ENCODE peak calls at places on chromosomes 1 and 21, in ten cellular contexts. S is HepG2, T is IMR-90, B is K562, W is esophagus muscularis mucosa, X is GM12891, Y is adrenal gland, M is lower leg skin, C is ovary, D is NB4. L is an unnamed sample.

GRCh38 chr1:19621274-19621950 is 22.7 kb upstream of the NBL1 start:
- DNase-seq in S (no peak), W (no peak), Y (peak), X (no peak), M (peak), B (no peak), C (no peak), D (no peak), T (no peak), L (no peak)

GRCh38 chr1:37930246-37931142 is 16.4 kb downstream of the INPP5B start:
- DNase-seq in W (no peak), B (peak), C (no peak), D (peak), S (peak), Y (no peak), T (peak), X (no peak), M (no peak), L (no peak)

GRCh38 chr1:247407180-247407616 is 8.8 kb upstream of the NLRP3 start:
- DNase-seq in T (no peak), X (peak), C (no peak), Y (peak), W (no peak), D (peak), B (no peak), M (no peak), S (no peak), L (no peak)

GRCh38 chr1:184060316-184060715 is 8.8 kb downstream of the TSEN15 start:
- DNase-seq in X (no peak), B (no peak), D (no peak), C (no peak), W (no peak), M (no peak), T (peak), Y (no peak), S (no peak), L (no peak)

GRCh38 chr1:27979151-27979858 is 19.5 kb downstream of the XKR8 start:
- DNase-seq in D (peak), S (no peak), Y (no peak), T (peak), W (no peak), B (peak), X (no peak), C (no peak), M (no peak), L (no peak)

GRCh38 chr1:205259361-205259832 is 31.7 kb downstream of the TMCC2 start:
- DNase-seq in W (no peak), S (no peak), T (peak), C (no peak), Y (peak), X (no peak), D (peak), M (no peak), B (no peak), L (no peak)

GRCh38 chr1:44688760-44689446 is 14.4 kb downstream of the ARMH1 start:
- DNase-seq in S (no peak), X (no peak), B (no peak), C (peak), D (no peak), M (peak), Y (peak), W (no peak), T (no peak), L (no peak)

GRCh38 chr1:230125633-230126528 is 58.8 kb downstream of the GALNT2 start:
- DNase-seq in D (no peak), Y (no peak), S (no peak), W (no peak), M (no peak), C (no peak), X (no peak), T (peak), B (no peak), L (no peak)

GRCh38 chr1:52355847-52356505 is 10.0 kb downstream of the CC2D1B start:
- DNase-seq in W (no peak), X (no peak), C (no peak), B (no peak), T (no peak), Y (no peak), M (peak), S (no peak), D (no peak), L (no peak)

GRCh38 chr1:39995973-39996393 is 41.0 kb downstream of the MFSD2A start:
- DNase-seq in W (no peak), T (no peak), D (no peak), C (no peak), X (peak), M (no peak), Y (no peak), S (no peak), B (no peak), L (no peak)

GRCh38 chr1:185636848-185637247 is 97.3 kb upstream of the HMCN1 start:
- DNase-seq in W (no peak), S (no peak), D (no peak), B (no peak), M (no peak), C (no peak), T (no peak), X (peak), Y (no peak), L (no peak)

DNA sequence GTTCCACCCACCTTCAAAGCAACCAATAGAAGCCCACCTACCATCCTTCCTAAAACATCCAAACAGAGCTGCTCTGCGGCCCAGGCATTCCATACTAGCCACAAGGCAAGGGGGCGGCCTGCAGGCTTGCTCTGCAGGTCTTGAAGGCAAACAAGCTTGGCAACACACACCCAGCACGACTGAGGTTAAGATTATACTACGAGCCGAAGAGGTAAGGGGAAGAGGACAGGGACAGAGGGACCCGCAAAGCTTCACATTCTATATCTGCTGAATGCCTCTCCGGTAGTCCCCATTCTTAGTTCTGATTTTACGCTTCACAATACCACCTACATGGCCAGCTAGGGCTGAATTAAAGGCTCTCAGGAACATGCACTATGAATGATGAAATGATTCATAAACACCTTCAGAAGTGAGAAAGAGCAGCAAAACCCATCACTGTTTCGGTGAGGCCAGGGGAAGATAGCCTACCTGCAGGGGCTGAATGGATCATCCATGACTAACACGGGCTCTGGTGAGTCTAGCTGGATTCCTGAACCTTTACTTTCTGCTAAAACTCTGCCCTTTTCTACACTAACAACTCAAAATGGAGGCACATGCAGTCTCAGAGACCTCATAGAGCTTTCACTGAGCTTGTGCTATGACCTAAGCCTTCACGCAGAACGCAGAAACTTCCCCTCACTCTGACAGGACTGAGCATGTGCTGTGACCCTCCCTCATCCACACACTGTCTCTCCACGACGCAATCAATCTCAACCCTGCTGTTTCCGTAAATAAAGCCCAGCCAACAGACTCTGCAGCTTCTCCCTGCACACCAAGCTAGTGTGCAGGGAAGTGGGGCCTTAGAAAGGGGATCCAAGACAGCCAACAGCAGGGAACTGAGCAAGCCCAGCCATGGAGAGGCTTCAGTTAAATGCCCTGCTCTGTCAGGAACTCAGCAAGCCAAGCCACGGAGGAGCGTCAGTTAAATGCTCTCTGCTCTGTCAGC is 207.7 kb downstream of the SLC45A1 start:
- DNase-seq in D (peak), B (peak), C (peak), M (peak), S (peak), X (no peak), W (peak), T (peak), Y (peak), L (peak)
- TF ChIP-seq POLR2A in D (peak), B (no peak), C (peak), M (no peak), S (no peak), X (no peak), W (no peak), T (peak), Y (no peak), L (peak)

DNA sequence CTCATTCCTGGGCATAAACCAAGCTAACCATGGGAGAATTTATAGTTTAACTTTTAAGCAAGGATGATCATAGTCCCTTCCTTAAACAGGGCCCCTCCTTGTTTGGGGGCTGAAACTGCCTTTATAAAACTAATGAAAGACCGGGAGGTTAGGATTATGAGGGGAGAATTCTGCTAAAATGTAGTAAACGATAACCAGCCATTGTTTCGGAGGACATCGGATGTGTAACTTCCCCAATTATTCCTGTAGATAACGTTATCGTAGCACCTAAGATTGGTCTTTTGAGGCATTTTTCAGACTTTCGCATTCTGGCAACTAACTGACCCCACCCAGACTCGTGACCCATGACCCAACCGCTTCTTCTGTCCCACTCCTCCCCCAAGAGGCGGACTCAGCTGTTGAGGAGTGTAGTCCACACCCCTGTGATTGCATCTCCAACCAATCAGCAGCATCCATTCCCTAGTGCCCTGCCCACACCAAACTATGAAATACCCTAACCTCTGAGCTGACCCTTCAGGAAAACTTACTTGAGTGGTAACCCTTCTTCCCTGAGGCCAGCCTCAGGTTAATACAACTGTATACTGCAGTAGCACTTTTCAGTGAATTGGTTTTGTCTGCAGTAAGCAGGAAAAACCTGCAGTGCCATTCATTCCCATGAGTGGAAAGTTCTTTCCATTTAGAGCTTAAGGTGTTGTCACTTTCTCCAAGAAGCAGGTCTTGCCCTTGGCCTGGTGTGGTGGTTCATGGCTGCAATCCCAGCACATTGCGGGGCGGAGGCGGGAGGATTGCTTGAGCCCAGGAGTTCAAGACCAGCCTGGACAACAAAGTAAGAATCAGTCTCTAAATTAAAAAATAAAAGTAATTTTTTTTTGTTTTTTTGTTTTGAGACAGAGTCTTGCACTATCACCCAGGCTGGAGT is 823 bp upstream of the SYF2 start:
- DNase-seq in W (peak), C (peak), M (peak), S (peak), D (peak), T (peak), X (peak), B (peak), Y (peak), L (peak)
- TF ChIP-seq POLR2A in W (no peak), C (no peak), M (no peak), S (no peak), D (peak), T (no peak), X (no peak), B (peak), Y (no peak), L (no peak)

GRCh38 chr21:44464351-44464750 is 9.0 kb downstream of the LRRC3 start:
- DNase-seq in M (no peak), S (no peak), X (no peak), Y (no peak), D (no peak), C (no peak), T (no peak), B (no peak), W (no peak), L (no peak)
- TF ChIP-seq POLR2A in M (no peak), S (no peak), X (no peak), Y (no peak), D (no peak), C (no peak), T (no peak), B (no peak), W (no peak), L (no peak)

DNA sequence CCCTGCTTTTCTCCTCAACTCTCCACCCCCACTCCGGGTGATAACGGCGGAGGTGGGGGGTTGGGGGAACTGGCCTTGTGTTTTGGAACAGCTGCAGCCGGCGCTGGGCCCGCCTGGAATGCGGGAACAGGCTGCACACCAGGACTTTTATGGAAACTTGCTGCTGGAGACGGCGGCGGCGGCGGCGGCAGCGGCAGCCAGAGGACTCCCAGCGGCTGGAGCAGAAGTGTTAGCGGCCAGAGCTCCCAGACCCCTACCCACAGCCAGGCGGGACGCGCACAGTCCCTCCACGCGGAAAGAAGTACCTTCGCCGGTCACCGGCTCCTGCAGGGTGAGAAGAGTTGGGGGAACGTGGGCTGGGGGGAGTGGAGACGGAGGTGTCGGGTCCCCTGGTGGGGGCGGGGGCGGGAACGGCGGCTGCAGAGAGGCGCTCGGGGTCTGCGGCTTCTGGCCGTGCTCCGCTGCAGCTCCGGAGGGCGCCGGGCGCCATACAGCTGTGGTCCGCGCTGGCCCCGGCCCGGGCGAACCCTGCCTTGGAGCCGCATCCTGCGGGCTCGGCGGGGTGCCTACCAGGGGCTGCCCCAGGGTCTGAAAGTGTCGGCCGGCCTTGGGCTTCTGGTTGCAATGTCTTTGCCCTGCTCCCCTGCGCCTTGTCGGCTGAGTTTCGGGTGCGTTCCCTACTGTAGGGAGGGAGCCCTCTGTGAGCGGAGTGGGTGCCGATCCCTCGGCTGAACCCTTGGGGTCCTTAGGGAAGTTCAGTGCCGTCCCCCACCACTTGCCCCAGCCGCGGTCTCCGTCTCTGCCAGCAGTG is at the start of gene NEXN:
- DNase-seq in C (peak), D (peak), T (peak), M (peak), B (peak), Y (peak), W (peak), X (peak), S (peak), L (peak)
- TF ChIP-seq POLR2A in C (no peak), D (no peak), T (no peak), M (no peak), B (no peak), Y (peak), W (peak), X (no peak), S (peak), L (no peak)

GRCh38 chr1:179025975-179026812 is 500 bp downstream of the FAM20B start:
- DNase-seq in W (no peak), D (peak), T (no peak), C (peak), X (peak), Y (peak), M (peak), B (peak), S (peak), L (peak)
- TF ChIP-seq POLR2A in W (peak), D (peak), T (peak), C (no peak), X (no peak), Y (no peak), M (no peak), B (peak), S (peak), L (peak)

DNA sequence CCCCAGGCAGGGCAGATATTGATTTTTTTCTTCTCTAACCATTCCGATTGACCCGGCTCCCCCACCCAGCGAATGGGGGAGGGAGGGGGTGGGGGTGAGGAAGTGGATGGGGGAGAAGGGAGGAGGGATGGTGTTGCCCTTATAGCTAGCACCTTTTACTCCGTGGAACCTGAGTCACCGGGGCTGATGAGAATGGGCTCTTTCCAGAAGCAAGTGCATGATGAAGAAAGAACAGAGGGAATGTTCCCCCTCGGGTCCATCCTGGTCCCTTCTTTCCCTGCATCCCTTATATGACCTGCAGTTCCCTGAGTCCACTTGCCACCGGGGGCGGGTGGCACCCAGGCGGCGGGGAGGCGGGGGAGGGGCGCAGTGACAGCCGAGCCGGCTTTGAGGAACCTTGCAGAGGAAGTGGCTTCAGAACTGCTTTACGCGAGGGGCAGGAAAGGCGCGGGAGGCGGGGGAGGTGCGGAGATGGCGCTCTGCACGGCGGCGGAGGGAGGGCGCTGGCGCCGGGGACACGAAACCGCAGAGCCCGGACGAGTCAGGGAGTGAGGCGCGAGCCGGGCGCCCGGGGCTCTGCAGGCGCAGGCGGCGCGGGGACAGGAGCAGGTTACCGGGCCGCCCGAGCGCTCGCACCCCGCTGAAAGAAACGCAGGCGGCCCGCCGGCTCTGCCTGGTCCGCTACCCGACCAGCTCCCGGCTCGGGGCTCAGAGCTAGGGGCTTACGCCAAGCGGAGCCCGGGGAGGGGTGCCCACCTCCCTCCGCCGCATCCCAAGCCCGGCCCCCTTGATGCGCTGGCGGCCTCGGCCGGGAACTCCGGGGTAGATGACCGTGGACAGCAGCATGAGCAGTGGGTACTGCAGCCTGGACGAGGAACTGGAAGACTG is 49.7 kb downstream of the RASSF5 start:
- DNase-seq in M (peak), C (peak), X (peak), S (no peak), T (peak), Y (peak), B (peak), D (peak), W (peak), L (peak)
- TF ChIP-seq POLR2A in M (no peak), C (no peak), X (peak), S (no peak), T (no peak), Y (no peak), B (peak), D (peak), W (peak), L (peak)

DNA sequence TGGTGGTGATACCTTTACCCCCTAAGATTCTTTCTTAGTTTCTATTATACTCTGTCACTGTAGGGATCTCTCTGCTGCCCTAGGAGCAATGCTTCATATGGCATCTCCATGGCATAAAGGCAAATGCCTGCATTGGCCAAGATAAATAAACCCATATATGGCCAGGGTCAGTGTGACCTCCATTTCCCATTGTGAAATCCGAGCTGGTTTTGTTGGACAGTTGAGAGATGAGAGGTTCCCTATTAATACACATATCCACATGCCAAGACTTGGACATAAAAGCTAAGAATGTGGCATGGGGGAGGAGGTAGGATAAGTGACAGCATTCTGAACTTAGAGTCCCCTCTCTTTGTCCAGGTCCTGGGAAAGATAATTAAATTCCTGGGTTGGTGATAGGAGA is 1.4 kb downstream of the TPM3 start:
- DNase-seq in Y (no peak), S (peak), C (no peak), B (no peak), D (no peak), M (no peak), X (no peak), W (no peak), T (peak), L (no peak)
- TF ChIP-seq POLR2A in Y (no peak), S (no peak), C (no peak), B (no peak), D (no peak), M (no peak), X (no peak), W (no peak), T (no peak), L (no peak)

GRCh38 chr1:34781071-34781843 is at the start of gene GJB3:
- DNase-seq in Y (peak), D (peak), S (no peak), T (no peak), X (no peak), B (no peak), M (peak), C (no peak), W (no peak), L (peak)
- TF ChIP-seq POLR2A in Y (no peak), D (no peak), S (no peak), T (no peak), X (no peak), B (no peak), M (no peak), C (no peak), W (no peak), L (no peak)

L was measured in H54.